ENCODE peak calls at places on chromosomes 6 and 20, in seven cellular contexts. One of them, this sample, is unnamed.

GRCh38 chr6:79713701-79714322 is 82.7 kb downstream of the SH3BGRL2 start:
- DNase-seq in GM12891: no peak
- DNase-seq in AG08396: peak
- DNase-seq in activated T-helper 1 cell treated with anti-CD3 and anti-CD28 coated beads, Interleukin-12 subunit alpha, Interleukin-12 subunit beta, Interleukin-2, Interleukin-4 antibody, amounts not matched to agents 30 ng/mL and 10 ng/mL and 1 ng/mL, durations not matched to agents 14 hours and 24 hours and 36 hours: no peak
- DNase-seq in CD8-positive, alpha-beta T cell: peak
- DNase-seq in GM23248: peak
- DNase-seq in SW 1271: peak
- DNase-seq in this sample: peak

GRCh38 chr20:34877002-34877264 is 521 bp downstream of the ACSS2 start:
- DNase-seq in GM12891: no peak
- DNase-seq in AG08396: no peak
- DNase-seq in activated T-helper 1 cell treated with anti-CD3 and anti-CD28 coated beads, Interleukin-12 subunit alpha, Interleukin-12 subunit beta, Interleukin-2, Interleukin-4 antibody, amounts not matched to agents 30 ng/mL and 10 ng/mL and 1 ng/mL, durations not matched to agents 14 hours and 24 hours and 36 hours: no peak
- DNase-seq in CD8-positive, alpha-beta T cell: no peak
- DNase-seq in GM23248: no peak
- DNase-seq in SW 1271: no peak
- DNase-seq in this sample: no peak

GRCh38 chr20:49896204-49896603 is 19.1 kb downstream of the SPATA2 start:
- DNase-seq in GM12891: no peak
- DNase-seq in AG08396: no peak
- DNase-seq in activated T-helper 1 cell treated with anti-CD3 and anti-CD28 coated beads, Interleukin-12 subunit alpha, Interleukin-12 subunit beta, Interleukin-2, Interleukin-4 antibody, amounts not matched to agents 30 ng/mL and 10 ng/mL and 1 ng/mL, durations not matched to agents 14 hours and 24 hours and 36 hours: no peak
- DNase-seq in CD8-positive, alpha-beta T cell: no peak
- DNase-seq in GM23248: no peak
- DNase-seq in SW 1271: no peak
- DNase-seq in this sample: peak

GRCh38 chr20:49276895-49277785 is 717 bp downstream of the ZNFX1 start:
- DNase-seq in GM12891: no peak
- DNase-seq in AG08396: no peak
- DNase-seq in activated T-helper 1 cell treated with anti-CD3 and anti-CD28 coated beads, Interleukin-12 subunit alpha, Interleukin-12 subunit beta, Interleukin-2, Interleukin-4 antibody, amounts not matched to agents 30 ng/mL and 10 ng/mL and 1 ng/mL, durations not matched to agents 14 hours and 24 hours and 36 hours: peak
- DNase-seq in CD8-positive, alpha-beta T cell: peak
- DNase-seq in GM23248: peak
- DNase-seq in SW 1271: no peak
- DNase-seq in this sample: peak

GRCh38 chr6:25456656-25457055 is 177.5 kb downstream of the CARMIL1 start:
- DNase-seq in GM12891: no peak
- DNase-seq in AG08396: no peak
- DNase-seq in activated T-helper 1 cell treated with anti-CD3 and anti-CD28 coated beads, Interleukin-12 subunit alpha, Interleukin-12 subunit beta, Interleukin-2, Interleukin-4 antibody, amounts not matched to agents 30 ng/mL and 10 ng/mL and 1 ng/mL, durations not matched to agents 14 hours and 24 hours and 36 hours: no peak
- DNase-seq in CD8-positive, alpha-beta T cell: no peak
- DNase-seq in GM23248: no peak
- DNase-seq in SW 1271: no peak
- DNase-seq in this sample: no peak

GRCh38 chr6:83199865-83200230 is 6.7 kb downstream of the RWDD2A start:
- DNase-seq in GM12891: no peak
- DNase-seq in AG08396: peak
- DNase-seq in activated T-helper 1 cell treated with anti-CD3 and anti-CD28 coated beads, Interleukin-12 subunit alpha, Interleukin-12 subunit beta, Interleukin-2, Interleukin-4 antibody, amounts not matched to agents 30 ng/mL and 10 ng/mL and 1 ng/mL, durations not matched to agents 14 hours and 24 hours and 36 hours: no peak
- DNase-seq in CD8-positive, alpha-beta T cell: no peak
- DNase-seq in GM23248: peak
- DNase-seq in SW 1271: no peak
- DNase-seq in this sample: peak

GRCh38 chr6:34871853-34872252 is 16.0 kb downstream of the TAF11 start:
- DNase-seq in GM12891: no peak
- DNase-seq in AG08396: no peak
- DNase-seq in activated T-helper 1 cell treated with anti-CD3 and anti-CD28 coated beads, Interleukin-12 subunit alpha, Interleukin-12 subunit beta, Interleukin-2, Interleukin-4 antibody, amounts not matched to agents 30 ng/mL and 10 ng/mL and 1 ng/mL, durations not matched to agents 14 hours and 24 hours and 36 hours: no peak
- DNase-seq in CD8-positive, alpha-beta T cell: no peak
- DNase-seq in GM23248: no peak
- DNase-seq in SW 1271: no peak
- DNase-seq in this sample: no peak

GRCh38 chr20:18702736-18703135 is 110.8 kb upstream of the SCP2D1 start:
- DNase-seq in GM12891: no peak
- DNase-seq in AG08396: peak
- DNase-seq in activated T-helper 1 cell treated with anti-CD3 and anti-CD28 coated beads, Interleukin-12 subunit alpha, Interleukin-12 subunit beta, Interleukin-2, Interleukin-4 antibody, amounts not matched to agents 30 ng/mL and 10 ng/mL and 1 ng/mL, durations not matched to agents 14 hours and 24 hours and 36 hours: no peak
- DNase-seq in CD8-positive, alpha-beta T cell: no peak
- DNase-seq in GM23248: peak
- DNase-seq in SW 1271: no peak
- DNase-seq in this sample: peak

GRCh38 chr6:28383235-28384142 is 16.1 kb downstream of the ZSCAN12 start:
- DNase-seq in GM12891: peak
- DNase-seq in AG08396: peak
- DNase-seq in activated T-helper 1 cell treated with anti-CD3 and anti-CD28 coated beads, Interleukin-12 subunit alpha, Interleukin-12 subunit beta, Interleukin-2, Interleukin-4 antibody, amounts not matched to agents 30 ng/mL and 10 ng/mL and 1 ng/mL, durations not matched to agents 14 hours and 24 hours and 36 hours: no peak
- DNase-seq in CD8-positive, alpha-beta T cell: peak
- DNase-seq in GM23248: peak
- DNase-seq in SW 1271: peak
- DNase-seq in this sample: peak